ENCODE peak calls at places on chromosome 15, in four cellular contexts. I is body of pancreas, Y is RWPE1, D is AG04450. Q is an unnamed sample.

GRCh38 chr15:71800835-71801745 is 9.3 kb upstream of the NR2E3 start:
- DNase-seq in I (peak; percentile 58), Y (peak; percentile 75), D (peak; percentile 67), Q (peak; percentile 66)

GRCh38 chr15:33716025-33716424 is 252.3 kb upstream of the CHRM5 start:
- DNase-seq in I (no peak), Y (peak; percentile 34), D (no peak), Q (no peak)

GRCh38 chr15:37072181-37072580 is 28.2 kb downstream of the MEIS2 start:
- DNase-seq in I (no peak), Y (no peak), D (no peak), Q (no peak)

GRCh38 chr15:25847066-25847465 is 16.1 kb downstream of the ATP10A start:
- DNase-seq in I (no peak), Y (no peak), D (no peak), Q (no peak)

GRCh38 chr15:85403745-85404144 is 23.3 kb downstream of the AKAP13 start:
- DNase-seq in I (no peak), Y (no peak), D (no peak), Q (no peak)

GRCh38 chr15:65818927-65819562 is 27.0 kb upstream of the DENND4A start:
- DNase-seq in I (no peak), Y (no peak), D (no peak), Q (no peak)

GRCh38 chr15:70014311-70014707 is 83.4 kb downstream of the TLE3 start:
- DNase-seq in I (no peak), Y (no peak), D (no peak), Q (no peak)

GRCh38 chr15:66704783-66705113 is 2.7 kb downstream of the SMAD6 start:
- DNase-seq in I (no peak), Y (no peak), D (no peak), Q (no peak)

GRCh38 chr15:64813075-64813474 is 12.4 kb downstream of the PIF1 start:
- DNase-seq in I (no peak), Y (no peak), D (no peak), Q (no peak)

GRCh38 chr15:40722354-40722753 is 27.4 kb downstream of the RAD51 start:
- DNase-seq in I (no peak), Y (no peak), D (no peak), Q (no peak)

GRCh38 chr15:40340740-40341400 is at the start of gene CCDC9B:
- DNase-seq in I (peak; percentile 80), Y (peak; percentile 92), D (no peak), Q (peak; percentile 68)

GRCh38 chr15:44010114-44010513 is 183.3 kb downstream of the WDR76 start:
- DNase-seq in I (no peak), Y (no peak), D (peak; percentile 38), Q (no peak)

GRCh38 chr15:68228143-68228970 is 1.2 kb downstream of the CLN6 start:
- DNase-seq in I (no peak), Y (no peak), D (no peak), Q (no peak)

GRCh38 chr15:67067161-67067853 is 1.9 kb downstream of the SMAD3 start:
- DNase-seq in I (no peak), Y (no peak), D (no peak), Q (no peak)

GRCh38 chr15:99414755-99415731 is 150.7 kb upstream of the MEF2A start:
- DNase-seq in I (no peak), Y (no peak), D (no peak), Q (no peak)

GRCh38 chr15:87369269-87369668 is 887.3 kb downstream of the NTRK3 start:
- DNase-seq in I (no peak), Y (peak; percentile 67), D (peak; percentile 82), Q (no peak)

GRCh38 chr15:30043211-30043655 is 39.5 kb upstream of the GOLGA8J start:
- DNase-seq in I (no peak), Y (peak; percentile 55), D (no peak), Q (peak; percentile 34)

GRCh38 chr15:82792068-82792467 is 13.8 kb downstream of the FSD2 start:
- DNase-seq in I (no peak), Y (no peak), D (no peak), Q (no peak)

GRCh38 chr15:87033056-87033455 is 953.4 kb downstream of the AGBL1 start:
- DNase-seq in I (no peak), Y (no peak), D (no peak), Q (no peak)

GRCh38 chr15:61038387-61038786 is 190.7 kb downstream of the RORA start:
- DNase-seq in I (no peak), Y (no peak), D (no peak), Q (peak; percentile 75)

GRCh38 chr15:100704281-100705055 is 102.1 kb downstream of the ASB7 start:
- DNase-seq in I (no peak), Y (peak; percentile 83), D (no peak), Q (no peak)

GRCh38 chr15:83304861-83305661 is 20.6 kb upstream of the BNC1 start:
- DNase-seq in I (no peak), Y (peak; percentile 76), D (no peak), Q (no peak)

GRCh38 chr15:93486407-93487117 is 397.6 kb upstream of the RGMA start:
- DNase-seq in I (peak; percentile 65), Y (no peak), D (no peak), Q (no peak)

GRCh38 chr15:64344651-64345262 is 11.2 kb downstream of the CSNK1G1 start:
- DNase-seq in I (no peak), Y (no peak), D (no peak), Q (peak; percentile 14)

GRCh38 chr15:69031013-69032001 is 16.8 kb downstream of the NOX5 start:
- DNase-seq in I (peak; percentile 17), Y (no peak), D (no peak), Q (no peak)

GRCh38 chr15:57330619-57331018 is 45.7 kb upstream of the CGNL1 start:
- DNase-seq in I (no peak), Y (no peak), D (no peak), Q (no peak)

GRCh38 chr15:40787344-40787841 is 17.6 kb downstream of the C15orf62 start:
- DNase-seq in I (peak; percentile 88), Y (peak; percentile 93), D (no peak), Q (no peak)

GRCh38 chr15:92683511-92683834 is 27.9 kb upstream of the FAM174B start:
- DNase-seq in I (peak; percentile 60), Y (no peak), D (no peak), Q (no peak)

GRCh38 chr15:90202929-90203328 is 1.8 kb downstream of the SEMA4B start:
- DNase-seq in I (no peak), Y (no peak), D (no peak), Q (no peak)

GRCh38 chr15:101151286-101151685 is 100.6 kb downstream of the CHSY1 start:
- DNase-seq in I (no peak), Y (no peak), D (no peak), Q (no peak)

GRCh38 chr15:42344763-42345162 is 14.5 kb upstream of the CAPN3 start:
- DNase-seq in I (no peak), Y (no peak), D (no peak), Q (no peak)

GRCh38 chr15:75646944-75647364 is 758 bp upstream of the SNX33 start:
- DNase-seq in I (peak; percentile 63), Y (no peak), D (no peak), Q (no peak)

GRCh38 chr15:40028853-40029252 is 10.1 kb downstream of the SRP14 start:
- DNase-seq in I (no peak), Y (no peak), D (no peak), Q (no peak)

GRCh38 chr15:52765779-52766178 is 24.4 kb downstream of the ONECUT1 start:
- DNase-seq in I (no peak), Y (no peak), D (no peak), Q (no peak)
- TF ChIP-seq CTCF in I (no peak), Y (no peak), D (peak; percentile 39), Q (peak; percentile 80)

GRCh38 chr15:22895465-22896190 is 57.2 kb downstream of the NIPA2 start:
- DNase-seq in I (no peak), Y (peak; percentile 98), D (no peak), Q (peak; percentile 23)
- TF ChIP-seq CTCF in I (no peak), Y (no peak), D (no peak), Q (no peak)

DNA sequence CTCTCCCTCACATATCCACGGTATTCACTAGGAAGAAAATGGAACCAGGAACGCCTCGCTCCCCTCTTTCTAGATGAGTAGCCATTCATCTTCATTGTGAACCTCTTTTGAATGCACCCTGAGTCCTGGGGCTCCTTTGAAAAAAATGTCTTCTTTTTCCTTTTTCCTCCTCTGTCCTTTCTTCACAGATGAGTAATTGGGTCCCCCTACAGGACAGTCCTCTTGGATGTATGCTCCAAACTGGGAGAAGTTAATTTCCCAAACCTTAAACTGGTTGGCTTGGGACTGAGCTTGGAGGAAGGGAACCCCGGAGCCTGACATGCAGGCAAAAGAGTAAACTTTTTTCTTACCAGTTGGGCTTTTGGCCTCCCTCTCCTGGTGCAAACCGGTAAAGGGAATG is 108.8 kb downstream of the DPH6 start:
- DNase-seq in I (no peak), Y (no peak), D (no peak), Q (no peak)
- TF ChIP-seq CTCF in I (no peak), Y (no peak), D (peak; percentile 25), Q (no peak)

DNA sequence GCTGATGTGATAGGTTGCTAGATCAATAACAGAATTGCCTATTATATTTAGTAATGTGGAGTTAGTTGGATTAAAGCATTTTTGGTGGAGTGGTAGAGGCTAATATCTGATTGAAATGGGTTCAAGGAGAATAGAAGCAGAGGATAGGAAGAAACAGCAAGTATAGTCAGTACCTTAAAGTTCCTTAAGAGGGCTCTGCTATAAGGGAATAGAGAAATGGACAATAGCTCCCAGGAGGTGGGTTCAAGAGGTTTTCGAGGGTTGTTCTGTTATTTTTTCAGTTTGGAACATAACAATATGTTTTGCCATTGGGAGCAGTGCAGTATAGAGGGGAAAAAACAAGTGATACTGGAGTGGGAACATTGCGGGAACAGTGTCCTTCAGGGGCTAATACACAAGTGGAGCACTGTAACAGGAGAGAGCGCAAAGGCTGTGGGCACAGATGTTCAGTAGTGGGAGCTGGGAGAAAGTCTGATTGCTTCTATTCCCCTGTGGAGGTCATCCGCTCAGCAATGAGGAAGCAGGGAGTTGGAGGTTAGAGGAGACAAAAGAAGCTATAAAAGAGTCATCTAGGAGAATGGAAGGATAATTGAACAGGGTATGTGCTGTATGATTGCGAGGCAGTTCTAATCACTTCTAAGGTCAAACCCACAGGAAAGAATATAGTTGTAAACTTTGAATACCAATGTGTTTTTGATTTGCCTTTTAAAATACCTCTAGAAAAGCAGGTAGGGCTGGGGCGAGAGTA is 3.3 kb downstream of the MRPS11 start:
- DNase-seq in I (no peak), Y (no peak), D (no peak), Q (no peak)
- TF ChIP-seq CTCF in I (no peak), Y (no peak), D (peak; percentile 9), Q (no peak)

GRCh38 chr15:81161215-81161673 is 27.2 kb downstream of the CFAP161 start:
- DNase-seq in I (no peak), Y (no peak), D (no peak), Q (no peak)

GRCh38 chr15:81165565-81165964 is 31.1 kb upstream of the IL16 start:
- DNase-seq in I (no peak), Y (peak; percentile 78), D (no peak), Q (no peak)

GRCh38 chr15:81161851-81162250 is 27.8 kb downstream of the CFAP161 start:
- DNase-seq in I (no peak), Y (no peak), D (no peak), Q (no peak)

GRCh38 chr15:81166949-81167816 is 29.5 kb upstream of the IL16 start:
- DNase-seq in I (no peak), Y (no peak), D (no peak), Q (no peak)

GRCh38 chr15:81163961-81164800 is 30.1 kb downstream of the CFAP161 start:
- DNase-seq in I (no peak), Y (no peak), D (peak; percentile 90), Q (no peak)
- TF ChIP-seq CTCF in I (no peak), Y (no peak), D (peak; percentile 41), Q (peak; percentile 19)

GRCh38 chr15:79540551-79540950 is 108.4 kb downstream of the MINAR1 start:
- DNase-seq in I (no peak), Y (no peak), D (no peak), Q (no peak)
- TF ChIP-seq CTCF in I (no peak), Y (no peak), D (peak; percentile 12), Q (no peak)

Q was measured in LNCaP clone FGC.